ENCODE peak calls at places on chromosomes 5 and 9, in five cellular contexts. I is HepG2, B is brain microvascular endothelial cell, X is keratinocyte, Q is dorsolateral prefrontal cortex. M is an unnamed sample.

GRCh38 chr5:50445281-50445949 is 4.3 kb upstream of the EMB start:
- DNase-seq in I (no peak), B (no peak), X (no peak), Q (no peak), M (no peak)

GRCh38 chr5:148972958-148973357 is 89.9 kb downstream of the SH3TC2 start:
- DNase-seq in I (peak; percentile 13), B (peak; percentile 83), X (no peak), Q (no peak), M (peak; percentile 33)

GRCh38 chr9:136312436-136312835 is 8.5 kb upstream of the CCDC187 start:
- DNase-seq in I (no peak), B (no peak), X (no peak), Q (no peak), M (no peak)

GRCh38 chr5:56564451-56565223 is 250.7 kb upstream of the MAP3K1 start:
- DNase-seq in I (peak; percentile 19), B (peak; percentile 96), X (no peak), Q (no peak), M (no peak)

GRCh38 chr9:108933231-108933630 is 693 bp downstream of the ELP1 start:
- DNase-seq in I (no peak), B (peak; percentile 12), X (no peak), Q (no peak), M (no peak)

GRCh38 chr5:133785182-133785581 is 172.8 kb upstream of the FSTL4 start:
- DNase-seq in I (no peak), B (no peak), X (no peak), Q (no peak), M (no peak)

GRCh38 chr9:74961496-74961895 is 8.8 kb upstream of the C9orf40 start:
- DNase-seq in I (no peak), B (no peak), X (no peak), Q (no peak), M (no peak)

GRCh38 chr9:107486674-107487520 is 2.7 kb downstream of the KLF4 start:
- DNase-seq in I (no peak), B (no peak), X (no peak), Q (no peak), M (no peak)

GRCh38 chr5:1500411-1501091 is 23.2 kb downstream of the LPCAT1 start:
- DNase-seq in I (no peak), B (no peak), X (no peak), Q (no peak), M (peak; percentile 89)

GRCh38 chr9:133693116-133693515 is 45.0 kb downstream of the SARDH start:
- DNase-seq in I (no peak), B (no peak), X (no peak), Q (no peak), M (peak; percentile 6)

GRCh38 chr9:113626735-113627495 is 163.4 kb downstream of the RGS3 start:
- DNase-seq in I (no peak), B (no peak), X (no peak), Q (peak; percentile 40), M (peak; percentile 68)

GRCh38 chr5:31783246-31783645 is 144.3 kb downstream of the PDZD2 start:
- DNase-seq in I (no peak), B (no peak), X (no peak), Q (no peak), M (no peak)

GRCh38 chr5:31781772-31782171 is 142.8 kb downstream of the PDZD2 start:
- DNase-seq in I (no peak), B (no peak), X (no peak), Q (no peak), M (no peak)

GRCh38 chr5:31783762-31784161 is 144.8 kb downstream of the PDZD2 start:
- DNase-seq in I (no peak), B (no peak), X (no peak), Q (no peak), M (no peak)

GRCh38 chr5:31786001-31786757 is 147.2 kb downstream of the PDZD2 start:
- DNase-seq in I (no peak), B (no peak), X (no peak), Q (no peak), M (no peak)
- H3K4me3 ChIP-seq in I (no peak overlapping the region), B (no peak overlapping the region), X (no peak overlapping the region), Q (no peak overlapping the region), M (no peak overlapping the region)

GRCh38 chr9:137445275-137445807 is 4.2 kb upstream of the ENTPD8 start:
- DNase-seq in I (peak; percentile 57), B (peak; percentile 74), X (no peak), Q (no peak), M (peak; percentile 74)
- H3K4me3 ChIP-seq in I (no peak overlapping the region), B (no peak overlapping the region), X (no peak overlapping the region), Q (no peak overlapping the region), M (no peak overlapping the region)

GRCh38 chr9:14525840-14526239 is 167.4 kb downstream of the ZDHHC21 start:
- DNase-seq in I (no peak), B (no peak), X (no peak), Q (no peak), M (no peak)
- H3K4me3 ChIP-seq in I (no peak overlapping the region), B (no peak overlapping the region), X (no peak overlapping the region), Q (no peak overlapping the region), M (no peak overlapping the region)

DNA sequence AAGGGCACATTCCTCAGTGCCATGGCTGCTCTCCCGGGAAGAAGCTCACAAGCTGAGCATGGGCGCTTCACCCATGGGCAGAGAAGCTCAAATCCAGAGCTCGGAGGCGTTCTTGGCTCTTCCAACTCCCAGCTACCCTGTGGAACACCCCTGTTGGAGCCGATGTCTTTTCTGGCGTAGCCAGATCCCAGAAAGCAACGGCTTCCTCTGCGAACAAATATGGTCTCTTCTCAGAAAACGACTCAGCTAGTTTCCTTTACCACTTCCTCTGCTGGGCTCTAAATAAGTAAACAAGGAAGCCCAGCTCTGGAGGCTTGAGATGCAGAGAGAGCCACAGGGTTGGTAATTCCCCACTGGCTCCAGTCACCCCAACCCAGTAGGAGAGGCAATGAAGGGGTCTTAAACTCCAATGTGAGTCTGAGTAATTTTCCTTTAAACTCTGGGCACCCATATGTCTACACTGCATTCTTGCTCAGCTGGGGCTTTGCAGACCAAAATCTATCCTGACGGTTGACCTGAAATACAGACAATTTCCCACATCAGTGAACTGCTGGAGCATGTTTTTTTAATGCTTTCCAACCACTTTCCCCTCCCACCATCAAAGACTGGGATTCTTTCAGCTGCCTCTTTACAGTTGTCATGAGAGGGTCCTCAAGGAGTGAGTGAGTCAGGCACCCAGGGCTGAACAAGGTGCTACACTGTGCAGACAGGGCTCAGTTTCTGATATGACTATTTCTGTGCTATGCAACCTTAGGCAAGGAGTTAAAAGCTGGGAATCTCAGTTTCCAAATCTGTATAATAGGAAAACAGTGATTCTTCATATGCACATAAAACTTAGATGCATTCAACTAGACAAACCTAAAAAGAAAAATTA is at the start of gene LCP2:
- DNase-seq in I (no peak), B (no peak), X (no peak), Q (no peak), M (no peak)
- H3K4me3 ChIP-seq in I (no peak within 1 kb of the TSS), B (no peak within 1 kb of the TSS), X (no peak within 1 kb of the TSS), Q (peak within 1 kb of the TSS; percentile 62), M (peak within 1 kb of the TSS; percentile 63)